ENCODE peak calls at places on chromosomes 16 and 17, in seven cellular contexts. R is central memory CD8-positive, alpha-beta T cell; O is astrocyte of the hippocampus; H is stimulated activated CD4-positive, alpha-beta T cell treated with anti-CD3 and anti-CD28 coated beads, Interleukin-2, amount 100 ng/mL, for 48 hours; U is effector memory CD4-positive, alpha-beta T cell; J is mesothelial cell of epicardium; N is heart left ventricle. W is an unnamed sample.

GRCh38 chr16:23254338-23254737 is 47.8 kb upstream of the SCNN1B start:
- DNase-seq in R (no peak), O (peak), H (no peak), U (no peak), J (no peak), N (no peak), W (peak)

GRCh38 chr16:84648595-84649510 is 542 bp downstream of the KLHL36 start:
- DNase-seq in R (no peak), O (peak), H (no peak), U (peak), J (peak), N (peak), W (peak)

GRCh38 chr17:50268040-50268439 is 6.2 kb upstream of the TMEM92 start:
- DNase-seq in R (no peak), O (no peak), H (no peak), U (no peak), J (no peak), N (no peak), W (peak)

GRCh38 chr17:20059728-20060188 is 50.6 kb downstream of the SPECC1 start:
- DNase-seq in R (no peak), O (peak), H (no peak), U (no peak), J (no peak), N (no peak), W (peak)

GRCh38 chr17:65633988-65634387 is 72.5 kb upstream of the AXIN2 start:
- DNase-seq in R (no peak), O (no peak), H (no peak), U (no peak), J (no peak), N (no peak), W (no peak)

GRCh38 chr16:12470311-12471229 is 333.1 kb downstream of the CPPED1 start:
- DNase-seq in R (no peak), O (peak), H (no peak), U (no peak), J (no peak), N (peak), W (no peak)

GRCh38 chr17:48642059-48642842 is 16.1 kb upstream of the HOXB9 start:
- DNase-seq in R (no peak), O (no peak), H (no peak), U (no peak), J (no peak), N (no peak), W (peak)

GRCh38 chr17:7440823-7441174 is 1.5 kb downstream of the FGF11 start:
- DNase-seq in R (no peak), O (peak), H (no peak), U (no peak), J (peak), N (peak), W (peak)

GRCh38 chr16:12239226-12239625 is 262.7 kb downstream of the SNX29 start:
- DNase-seq in R (no peak), O (no peak), H (no peak), U (no peak), J (no peak), N (no peak), W (no peak)

GRCh38 chr17:17120716-17121115 is 78.5 kb downstream of the MPRIP start:
- DNase-seq in R (no peak), O (no peak), H (no peak), U (no peak), J (no peak), N (no peak), W (no peak)

GRCh38 chr17:74190154-74190553 is 13.3 kb upstream of the RPL38 start:
- DNase-seq in R (no peak), O (peak), H (no peak), U (no peak), J (no peak), N (no peak), W (no peak)

GRCh38 chr16:86067516-86067915 is 168.6 kb downstream of the IRF8 start:
- DNase-seq in R (no peak), O (no peak), H (no peak), U (no peak), J (no peak), N (no peak), W (peak)

GRCh38 chr17:39171933-39172332 is 6.0 kb upstream of the ARL5C start:
- DNase-seq in R (no peak), O (no peak), H (no peak), U (no peak), J (no peak), N (no peak), W (no peak)

GRCh38 chr17:79779661-79780365 is 1.9 kb downstream of the CBX2 start:
- DNase-seq in R (no peak), O (no peak), H (no peak), U (no peak), J (no peak), N (no peak), W (peak)

GRCh38 chr17:52470553-52470952 is 312.0 kb upstream of the CA10 start:
- DNase-seq in R (no peak), O (no peak), H (no peak), U (no peak), J (no peak), N (no peak), W (no peak)

GRCh38 chr17:60158751-60159478 is 9.1 kb downstream of the CA4 start:
- DNase-seq in R (no peak), O (no peak), H (no peak), U (no peak), J (no peak), N (no peak), W (peak)

GRCh38 chr17:48002920-48003685 is 32.2 kb downstream of the CDK5RAP3 start:
- DNase-seq in R (no peak), O (peak), H (no peak), U (no peak), J (no peak), N (no peak), W (no peak)

GRCh38 chr16:278863-279366 is 1.5 kb upstream of the ARHGDIG start:
- DNase-seq in R (no peak), O (peak), H (no peak), U (no peak), J (no peak), N (peak), W (peak)

GRCh38 chr16:24993722-24994686 is 21.2 kb downstream of the ARHGAP17 start:
- DNase-seq in R (no peak), O (peak), H (no peak), U (no peak), J (no peak), N (no peak), W (peak)